ENCODE peak calls at places on chromosomes 3 and 15, in eight cellular contexts. I, J, V, B, K, U, T and H are unnamed samples.

GRCh38 chr15:78838480-78838879 is 27.2 kb upstream of the ADAMTS7 start:
- DNase-seq in I (no peak), J (no peak), V (no peak), B (no peak), K (no peak), U (no peak), T (no peak), H (no peak)

GRCh38 chr15:96340611-96341464 is 10.3 kb downstream of the NR2F2 start:
- DNase-seq in I (no peak), J (peak), V (no peak), B (no peak), K (peak), U (no peak), T (peak), H (no peak)

GRCh38 chr3:136197159-136197715 is 1.1 kb upstream of the MSL2 start:
- DNase-seq in I (no peak), J (no peak), V (no peak), B (no peak), K (no peak), U (no peak), T (no peak), H (no peak)

GRCh38 chr3:128068156-128068620 is 16.0 kb downstream of the SEC61A1 start:
- DNase-seq in I (no peak), J (no peak), V (no peak), B (peak), K (peak), U (no peak), T (peak), H (no peak)

GRCh38 chr15:80507638-80508316 is 103.6 kb downstream of the ARNT2 start:
- DNase-seq in I (no peak), J (no peak), V (no peak), B (no peak), K (no peak), U (peak), T (peak), H (no peak)

GRCh38 chr3:152909180-152909883 is 74.4 kb downstream of the P2RY1 start:
- DNase-seq in I (no peak), J (no peak), V (no peak), B (no peak), K (no peak), U (peak), T (peak), H (no peak)

GRCh38 chr3:140388525-140388924 is 289.3 kb upstream of the TRIM42 start:
- DNase-seq in I (no peak), J (no peak), V (no peak), B (no peak), K (no peak), U (no peak), T (no peak), H (no peak)

GRCh38 chr15:33211409-33211808 is 16.9 kb upstream of the FMN1 start:
- DNase-seq in I (no peak), J (peak), V (no peak), B (no peak), K (no peak), U (no peak), T (peak), H (no peak)

GRCh38 chr3:73401616-73402265 is 223.0 kb downstream of the PDZRN3 start:
- DNase-seq in I (no peak), J (peak), V (no peak), B (no peak), K (peak), U (no peak), T (no peak), H (no peak)

GRCh38 chr3:16467368-16467767 is 46.1 kb downstream of the RFTN1 start:
- DNase-seq in I (peak), J (no peak), V (no peak), B (no peak), K (no peak), U (no peak), T (no peak), H (no peak)

GRCh38 chr15:26191216-26191615 is 328.1 kb upstream of the ATP10A start:
- DNase-seq in I (no peak), J (no peak), V (no peak), B (no peak), K (peak), U (no peak), T (no peak), H (no peak)

GRCh38 chr15:70424937-70425411 is 327.3 kb upstream of the TLE3 start:
- DNase-seq in I (no peak), J (no peak), V (no peak), B (no peak), K (no peak), U (no peak), T (no peak), H (no peak)

GRCh38 chr3:79361748-79362378 is 405.9 kb downstream of the ROBO1 start:
- DNase-seq in I (no peak), J (no peak), V (no peak), B (peak), K (peak), U (peak), T (peak), H (no peak)

GRCh38 chr3:195921334-195921771 is 13.0 kb upstream of the TNK2 start:
- DNase-seq in I (no peak), J (no peak), V (no peak), B (no peak), K (no peak), U (no peak), T (peak), H (no peak)